ENCODE peak calls at places on chromosomes 2 and 18, in eight cellular contexts. F, S, U, D, A, I, J and Y are unnamed samples. For H3K27me3, the result is how much of the 10 kb centered on the place peaks cover.

GRCh38 chr2:153287109-153287801 is 191.3 kb downstream of the RPRM start:
- DNase-seq in U (no peak), F (no peak), I (no peak), J (no peak), D (no peak), S (no peak), A (no peak), Y (no peak)

GRCh38 chr2:27264753-27265535 is 2.1 kb upstream of the SLC30A3 start:
- DNase-seq in S (peak), J (peak), D (peak), F (no peak), U (peak), I (no peak), A (no peak), Y (peak)

GRCh38 chr18:50457639-50458038 is 82.8 kb downstream of the SKA1 start:
- DNase-seq in F (no peak), J (no peak), I (no peak), S (no peak), D (no peak), A (no peak), U (no peak), Y (no peak)

GRCh38 chr2:26139269-26140183 is 33.4 kb upstream of the GAREM2 start:
- DNase-seq in S (no peak), D (peak), A (no peak), U (no peak), F (no peak), I (no peak), J (no peak), Y (no peak)

GRCh38 chr2:212711851-212712250 is 173.2 kb upstream of the ERBB4 start:
- DNase-seq in F (peak), I (no peak), A (no peak), J (no peak), U (no peak), S (no peak), D (no peak), Y (no peak)

GRCh38 chr2:41782306-41783158 is 265.3 kb upstream of the PKDCC start:
- DNase-seq in I (no peak), J (no peak), D (peak), S (peak), A (no peak), U (no peak), F (peak), Y (no peak)

GRCh38 chr2:217610411-217610814 is 392.4 kb downstream of the TNS1 start:
- DNase-seq in I (no peak), U (no peak), S (peak), F (no peak), A (no peak), D (no peak), J (no peak), Y (peak)

GRCh38 chr2:212618636-212619035 is 80.0 kb upstream of the ERBB4 start:
- DNase-seq in S (no peak), J (no peak), D (no peak), F (no peak), A (no peak), I (no peak), U (no peak), Y (no peak)

GRCh38 chr2:237910576-237911362 is 51.3 kb downstream of the RAMP1 start:
- DNase-seq in U (no peak), J (no peak), A (no peak), I (no peak), F (no peak), S (no peak), D (no peak), Y (no peak)

GRCh38 chr2:39620067-39620466 is 45.6 kb upstream of the TMEM178A start:
- DNase-seq in S (no peak), I (peak), D (peak), U (peak), J (peak), A (no peak), F (peak), Y (peak)

GRCh38 chr18:62590799-62591640 is 68.2 kb downstream of the ZCCHC2 start:
- DNase-seq in A (no peak), U (no peak), J (no peak), F (no peak), D (no peak), I (no peak), S (no peak), Y (no peak)

GRCh38 chr2:216548901-216549321 is 50.3 kb downstream of the RPL37A start:
- DNase-seq in S (no peak), U (no peak), F (no peak), A (no peak), I (peak), J (peak), D (no peak), Y (no peak)

GRCh38 chr2:230160112-230160660 is 59.6 kb downstream of the SP110 start:
- DNase-seq in A (no peak), U (peak), S (peak), I (no peak), J (peak), F (peak), D (peak), Y (peak)

GRCh38 chr2:47002480-47003381 is 87.1 kb upstream of the MCFD2 start:
- DNase-seq in S (no peak), D (no peak), A (no peak), U (no peak), J (peak), I (no peak), F (no peak), Y (no peak)

GRCh38 chr2:229132236-229132635 is 138.9 kb downstream of the PID1 start:
- DNase-seq in I (no peak), A (no peak), J (no peak), U (no peak), S (no peak), D (no peak), F (no peak), Y (no peak)

GRCh38 chr2:101622633-101623521 is 74.6 kb upstream of the MAP4K4 start:
- DNase-seq in J (no peak), A (no peak), S (no peak), D (no peak), F (no peak), I (no peak), U (no peak), Y (peak)

GRCh38 chr18:22639026-22639463 is 221.3 kb upstream of the CTAGE1 start:
- DNase-seq in A (no peak), F (peak), S (no peak), D (no peak), J (no peak), I (no peak), U (no peak), Y (no peak)

GRCh38 chr2:7840651-7841380 is 841.0 kb upstream of the ID2 start:
- DNase-seq in U (no peak), J (no peak), D (no peak), S (no peak), F (no peak), A (no peak), I (no peak), Y (no peak)

GRCh38 chr2:180446492-180446891 is 439.4 kb upstream of the CWC22 start:
- DNase-seq in A (no peak), D (no peak), S (no peak), U (no peak), F (no peak), J (no peak), I (no peak), Y (no peak)

GRCh38 chr18:12839057-12839525 is 44.9 kb downstream of the PTPN2 start:
- DNase-seq in I (no peak), F (no peak), A (no peak), U (no peak), D (no peak), J (no peak), S (peak), Y (peak)

GRCh38 chr18:26335139-26335933 is 109.1 kb downstream of the TAF4B start:
- DNase-seq in I (no peak), U (no peak), F (no peak), A (no peak), S (no peak), J (no peak), D (no peak), Y (no peak)

GRCh38 chr18:35415511-35416427 is 38.6 kb upstream of the ZNF396 start:
- DNase-seq in S (no peak), F (no peak), U (no peak), J (no peak), I (no peak), D (no peak), A (no peak), Y (no peak)

GRCh38 chr2:235061656-235062055 is 109.8 kb downstream of the SH3BP4 start:
- DNase-seq in A (no peak), U (no peak), S (no peak), I (no peak), F (no peak), J (no peak), D (no peak), Y (no peak)

GRCh38 chr2:121529439-121530209 is 1.1 kb upstream of the RNU4ATAC start:
- DNase-seq in U (peak), D (peak), A (no peak), J (peak), F (peak), S (peak), I (peak), Y (peak)

GRCh38 chr2:118801154-118801553 is 46.3 kb downstream of the EN1 start:
- DNase-seq in J (no peak), D (no peak), A (no peak), S (no peak), F (no peak), U (no peak), I (no peak), Y (no peak)

DNA sequence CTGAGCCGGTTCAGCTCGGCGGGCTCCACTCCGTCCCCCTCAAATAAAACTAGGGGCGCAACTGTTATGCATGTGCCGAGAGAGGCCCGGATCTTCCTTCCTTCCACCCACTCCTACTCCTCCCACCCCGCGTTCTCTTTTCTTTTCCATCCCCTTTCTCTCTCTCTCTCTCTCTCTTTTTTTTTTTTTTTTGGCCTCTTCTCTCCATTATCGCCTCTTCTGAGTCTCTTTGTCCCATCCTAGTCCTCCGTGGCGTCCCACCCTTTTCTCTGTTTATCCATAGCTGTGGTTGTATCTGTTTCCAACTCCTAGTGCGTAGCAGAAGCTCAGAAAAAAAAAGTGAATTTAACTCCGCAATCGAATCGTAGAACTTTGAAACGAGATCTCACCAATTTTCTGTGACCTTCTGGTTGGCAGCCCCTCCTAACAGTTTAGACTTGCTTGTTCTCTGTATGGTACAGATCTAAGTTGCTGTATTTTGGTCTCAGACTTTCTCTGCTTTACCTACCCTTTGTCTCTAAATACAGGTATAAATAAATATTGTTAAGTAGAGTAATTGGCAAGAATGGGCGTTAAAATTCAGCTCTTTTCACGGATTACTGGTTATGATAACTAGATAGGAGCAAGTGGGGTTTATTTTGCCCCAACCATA is 3.6 kb downstream of the RAX start:
- DNase-seq in I (no peak), J (no peak), U (no peak), A (no peak), D (no peak), S (no peak), F (no peak), Y (no peak)
- H3K27me3 ChIP-seq in I (under half), J (under half), U (half or more), A (under half), D (half or more), S (half or more), F (half or more), Y (under half)

GRCh38 chr18:74410441-74410992 is 46.6 kb downstream of the DIPK1C start:
- DNase-seq in A (no peak), U (no peak), D (no peak), F (no peak), J (no peak), S (no peak), I (no peak), Y (no peak)
- H3K27me3 ChIP-seq in A (under half), U (under half), D (under half), F (under half), J (under half), S (under half), I (under half), Y (under half)

GRCh38 chr2:218992703-218993344 is 398 bp downstream of the CRYBA2 start:
- DNase-seq in A (no peak), J (no peak), I (no peak), F (no peak), S (peak), U (no peak), D (no peak), Y (no peak)
- H3K27me3 ChIP-seq in A (half or more), J (under half), I (under half), F (half or more), S (half or more), U (half or more), D (half or more), Y (under half)

GRCh38 chr2:16515709-16516108 is 149.9 kb downstream of the CYRIA start:
- DNase-seq in U (no peak), S (no peak), I (no peak), D (no peak), F (no peak), J (no peak), A (no peak), Y (no peak)
- H3K27me3 ChIP-seq in U (under half), S (under half), I (under half), D (under half), F (under half), J (under half), A (under half), Y (under half)

GRCh38 chr2:176147790-176148496 is 3.4 kb upstream of the HOXD4 start:
- DNase-seq in A (no peak), S (no peak), U (no peak), F (no peak), I (no peak), J (no peak), D (no peak), Y (no peak)
- H3K27me3 ChIP-seq in A (under half), S (under half), U (half or more), F (half or more), I (under half), J (under half), D (under half), Y (under half)

GRCh38 chr2:177221970-177222369 is 9.4 kb downstream of the HNRNPA3 start:
- DNase-seq in S (no peak), F (no peak), I (no peak), D (no peak), J (no peak), A (no peak), U (no peak), Y (no peak)
- H3K27me3 ChIP-seq in S (under half), F (under half), I (under half), D (under half), J (under half), A (under half), U (under half), Y (under half)

DNA sequence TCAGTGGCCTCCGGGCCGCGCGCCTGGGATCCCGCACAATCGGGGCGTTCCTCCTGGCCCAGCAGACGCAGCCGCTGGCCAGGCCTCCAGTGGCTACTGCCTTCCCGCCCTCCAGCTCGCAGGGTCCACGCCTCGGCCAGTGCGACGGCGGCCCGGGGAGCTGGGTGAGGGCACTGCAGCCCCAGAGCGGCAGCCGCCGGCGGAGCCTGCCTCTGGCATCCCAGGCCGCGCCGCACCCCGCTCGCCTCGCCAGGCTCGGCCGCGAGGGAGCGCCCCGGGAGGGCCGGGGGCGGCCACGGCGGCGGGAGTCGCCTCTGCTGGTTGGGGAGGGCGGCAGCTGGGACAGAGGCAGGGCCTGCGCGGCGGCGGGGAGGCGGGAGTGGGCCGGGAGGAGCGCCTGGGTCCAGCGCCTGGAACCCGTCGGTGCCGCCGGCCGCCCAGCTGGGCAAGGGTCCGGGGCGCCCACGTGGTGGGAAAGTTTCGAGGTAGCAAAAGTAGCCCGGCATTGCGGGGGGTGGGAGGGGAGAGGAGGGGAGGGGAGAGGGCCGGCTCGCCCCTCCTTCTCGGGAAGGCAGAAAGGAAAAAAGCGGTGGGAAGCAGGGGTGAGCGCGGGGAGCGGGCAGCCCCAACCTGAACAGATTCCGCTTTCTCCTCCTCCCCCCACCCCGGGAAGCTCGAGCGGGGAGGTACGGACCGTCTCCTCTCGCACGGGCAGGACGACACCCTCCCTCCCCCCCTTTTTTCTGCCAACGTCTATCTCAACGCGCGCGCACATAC is 1.5 kb upstream of the INHBB start:
- DNase-seq in J (peak), D (no peak), F (no peak), S (no peak), U (no peak), I (no peak), A (no peak), Y (no peak)
- H3K27me3 ChIP-seq in J (under half), D (half or more), F (half or more), S (under half), U (half or more), I (under half), A (under half), Y (under half)

GRCh38 chr2:241870611-241871537 is 1.3 kb downstream of the RTP5 start:
- DNase-seq in I (no peak), S (no peak), D (no peak), U (no peak), F (no peak), A (no peak), J (no peak), Y (no peak)

GRCh38 chr2:241867776-241868420 is 1.6 kb upstream of the RTP5 start:
- DNase-seq in F (no peak), A (peak), I (no peak), D (no peak), J (peak), U (no peak), S (no peak), Y (peak)

GRCh38 chr2:241868661-241869081 is 858 bp upstream of the RTP5 start:
- DNase-seq in A (no peak), J (peak), I (no peak), D (no peak), U (no peak), F (no peak), S (no peak), Y (no peak)

GRCh38 chr2:241870081-241870541 is 582 bp downstream of the RTP5 start:
- DNase-seq in A (no peak), J (peak), D (no peak), U (no peak), I (no peak), S (no peak), F (no peak), Y (no peak)

DNA sequence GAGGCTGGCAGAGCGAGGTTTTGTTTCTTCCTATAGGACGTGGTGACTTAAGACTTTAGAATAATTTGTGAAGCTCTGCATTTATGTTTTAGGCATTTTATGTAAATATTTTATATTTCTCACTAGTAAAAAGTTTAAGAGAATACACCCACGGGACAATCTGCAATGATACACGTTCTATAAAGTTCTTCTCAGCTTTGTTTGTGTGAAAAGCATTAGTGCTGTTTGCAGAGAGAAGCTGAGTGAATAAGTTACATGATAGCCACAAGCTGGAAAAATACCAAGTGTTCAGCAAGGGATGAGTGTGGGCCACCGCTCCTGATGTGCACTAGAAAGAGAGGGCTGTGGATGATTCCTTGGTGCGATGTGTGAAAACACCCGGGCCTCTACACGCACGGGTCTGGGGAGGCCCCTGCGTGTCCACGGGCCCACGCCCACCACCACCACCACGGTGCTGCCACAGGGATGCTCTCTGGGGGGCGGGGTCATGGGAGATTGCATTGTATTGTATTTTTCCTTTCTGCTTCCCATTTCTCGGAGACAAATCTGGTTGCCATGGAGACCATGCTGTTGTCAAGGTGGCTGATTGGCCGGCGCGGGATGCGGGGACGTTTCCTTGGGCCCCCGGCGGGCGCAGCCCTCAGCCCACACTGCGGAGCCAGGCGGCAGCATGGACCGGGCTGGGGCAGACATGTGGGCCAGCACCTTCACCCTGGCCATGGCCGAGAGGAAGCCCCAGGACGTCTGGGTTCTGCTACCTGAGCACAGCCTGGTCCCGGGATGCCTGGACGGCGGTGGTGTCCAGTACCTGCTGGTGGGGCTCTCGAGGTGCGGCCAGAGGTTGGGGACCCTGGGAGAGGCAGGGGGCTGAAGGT is at the start of gene RTP5:
- DNase-seq in J (peak), F (no peak), I (no peak), D (no peak), A (no peak), U (no peak), S (no peak), Y (no peak)
- H3K27me3 ChIP-seq in J (under half), F (under half), I (under half), D (under half), A (under half), U (under half), S (half or more), Y (under half)